ENCODE peak calls at places on chromosome 4, in five cellular contexts. H, E, T, K and L are unnamed samples.

GRCh38 chr4:66178901-66179300 is 508.6 kb upstream of the EPHA5 start:
- DNase-seq in E (peak), H (no peak), K (no peak), T (peak), L (no peak)

GRCh38 chr4:169335331-169335730 is 64.6 kb upstream of the SH3RF1 start:
- DNase-seq in K (no peak), T (peak), H (no peak), E (no peak), L (no peak)

GRCh38 chr4:30839583-30840520 is 119.7 kb downstream of the PCDH7 start:
- DNase-seq in T (peak), K (no peak), H (no peak), E (peak), L (no peak)

GRCh38 chr4:54998991-54999390 is 126.4 kb downstream of the KDR start:
- DNase-seq in E (no peak), H (no peak), K (no peak), T (peak), L (no peak)

GRCh38 chr4:108846568-108846967 is 83.7 kb upstream of the ETNPPL start:
- DNase-seq in T (no peak), H (no peak), K (no peak), E (no peak), L (no peak)

GRCh38 chr4:8038083-8038482 is 98.4 kb upstream of the AFAP1 start:
- DNase-seq in T (no peak), K (no peak), H (no peak), E (no peak), L (no peak)

GRCh38 chr4:173264245-173264959 is 69.8 kb downstream of the HMGB2 start:
- DNase-seq in T (peak), H (peak), E (no peak), K (no peak), L (peak)

GRCh38 chr4:107850438-107850837 is 25.7 kb downstream of the SGMS2 start:
- DNase-seq in T (no peak), K (no peak), E (no peak), H (peak), L (no peak)

GRCh38 chr4:22508376-22508775 is 7.5 kb downstream of the ADGRA3 start:
- DNase-seq in H (no peak), T (no peak), K (no peak), E (no peak), L (no peak)

GRCh38 chr4:7397206-7398103 is 37.3 kb downstream of the PSAPL1 start:
- DNase-seq in T (no peak), K (no peak), H (no peak), E (no peak), L (no peak)

GRCh38 chr4:27791640-27792039 is 931.0 kb downstream of the STIM2 start:
- DNase-seq in E (no peak), T (peak), H (no peak), K (no peak), L (no peak)

GRCh38 chr4:53010320-53010719 is 148.2 kb downstream of the RASL11B start:
- DNase-seq in K (no peak), E (no peak), T (peak), H (no peak), L (no peak)

GRCh38 chr4:80500593-80500992 is 165.1 kb downstream of the CFAP299 start:
- DNase-seq in T (peak), K (no peak), E (no peak), H (no peak), L (no peak)

GRCh38 chr4:82811392-82811791 is 12.8 kb upstream of the SCD5 start:
- DNase-seq in K (no peak), E (no peak), T (no peak), H (no peak), L (no peak)

GRCh38 chr4:36277533-36277932 is 3.9 kb upstream of the DTHD1 start:
- DNase-seq in K (no peak), H (no peak), T (no peak), E (no peak), L (no peak)

GRCh38 chr4:148634476-148634875 is 192.3 kb upstream of the NR3C2 start:
- DNase-seq in K (no peak), T (no peak), E (no peak), H (no peak), L (no peak)

GRCh38 chr4:67275179-67275750 is 270.0 kb downstream of the CENPC start:
- DNase-seq in H (no peak), E (no peak), K (no peak), T (no peak), L (no peak)

GRCh38 chr4:72909461-72909860 is 160.1 kb downstream of the COX18 start:
- DNase-seq in T (no peak), H (peak), K (no peak), E (no peak), L (no peak)

GRCh38 chr4:129213692-129214091 is 117.7 kb downstream of the C4orf33 start:
- DNase-seq in T (no peak), K (no peak), H (no peak), E (no peak), L (no peak)

GRCh38 chr4:140099993-140100392 is 54.0 kb downstream of the MAML3 start:
- DNase-seq in E (no peak), K (no peak), T (no peak), H (no peak), L (no peak)

GRCh38 chr4:26441110-26441509 is 49.2 kb downstream of the CCKAR start:
- DNase-seq in H (no peak), T (peak), K (no peak), E (peak), L (no peak)

GRCh38 chr4:44629280-44629866 is 22.1 kb downstream of the YIPF7 start:
- DNase-seq in E (peak), T (peak), K (no peak), H (peak), L (peak)

GRCh38 chr4:67658302-67658701 is 42.7 kb downstream of the UBA6 start:
- DNase-seq in E (no peak), K (no peak), H (no peak), T (no peak), L (no peak)

GRCh38 chr4:177127658-177128057 is 182.0 kb upstream of the NEIL3 start:
- DNase-seq in T (peak), K (no peak), H (no peak), E (no peak), L (no peak)

GRCh38 chr4:47031011-47031678 is at the start of gene GABRB1:
- DNase-seq in T (peak), H (peak), K (peak), E (peak), L (peak)

GRCh38 chr4:878796-879729 is 53.1 kb downstream of the GAK start:
- DNase-seq in E (no peak), T (no peak), H (no peak), K (no peak), L (no peak)

GRCh38 chr4:55318541-55319129 is 27.4 kb upstream of the SRD5A3 start:
- DNase-seq in H (no peak), T (no peak), K (no peak), E (no peak), L (no peak)

GRCh38 chr4:88225216-88226107 is 58.9 kb downstream of the PPM1K start:
- DNase-seq in H (no peak), K (no peak), T (peak), E (no peak), L (no peak)

GRCh38 chr4:82104578-82104977 is 269.2 kb downstream of the HNRNPD start:
- DNase-seq in E (no peak), T (no peak), K (no peak), H (no peak), L (no peak)

GRCh38 chr4:137309424-137309823 is 222.9 kb downstream of the PCDH18 start:
- DNase-seq in K (no peak), E (no peak), T (no peak), H (no peak), L (no peak)

GRCh38 chr4:147453561-147454141 is 27.2 kb upstream of the EDNRA start:
- DNase-seq in E (no peak), H (no peak), T (peak), K (no peak), L (no peak)

GRCh38 chr4:111506706-111507105 is 638.5 kb upstream of the FAM241A start:
- DNase-seq in H (no peak), K (no peak), E (no peak), T (peak), L (no peak)

GRCh38 chr4:124435276-124435675 is 277.3 kb downstream of the ANKRD50 start:
- DNase-seq in E (no peak), T (peak), H (no peak), K (no peak), L (no peak)

GRCh38 chr4:144291164-144291563 is 150.6 kb upstream of the GYPA start:
- DNase-seq in T (no peak), K (no peak), H (no peak), E (no peak), L (no peak)

GRCh38 chr4:144294211-144294610 is 153.7 kb upstream of the GYPA start:
- DNase-seq in E (no peak), T (no peak), K (no peak), H (no peak), L (no peak)

GRCh38 chr4:144283496-144283895 is 143.0 kb upstream of the GYPA start:
- DNase-seq in H (no peak), E (no peak), T (no peak), K (no peak), L (no peak)

GRCh38 chr4:144289687-144290433 is 149.3 kb upstream of the GYPA start:
- DNase-seq in T (peak), H (no peak), K (no peak), E (no peak), L (no peak)

GRCh38 chr4:144288011-144288903 is 147.7 kb upstream of the GYPA start:
- DNase-seq in T (no peak), K (no peak), E (no peak), H (no peak), L (peak)
- H3K4me3 ChIP-seq in T (no peak), K (no peak), E (no peak), H (no peak), L (no peak)

DNA sequence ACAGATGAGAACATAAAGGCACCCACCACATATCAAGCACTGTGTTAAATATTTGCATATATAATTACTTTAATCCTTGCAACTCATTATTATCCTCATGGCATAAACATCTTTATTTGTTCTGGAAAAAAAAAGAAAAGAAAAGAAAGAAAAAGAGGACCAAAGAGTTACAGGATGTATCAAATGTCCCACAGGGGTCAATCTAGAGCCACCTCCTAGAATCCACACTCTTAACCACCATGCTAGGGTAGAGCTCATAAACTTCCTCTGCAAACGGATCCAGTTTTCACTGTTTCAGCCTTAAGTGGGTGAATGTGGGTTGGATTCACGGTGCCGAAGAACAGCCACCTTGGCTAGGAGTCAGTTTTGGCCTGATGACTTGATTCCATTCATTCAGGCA is 171.1 kb upstream of the PPARGC1A start:
- DNase-seq in E (no peak), K (no peak), T (no peak), H (no peak), L (no peak)
- TF ChIP-seq CTCF in E (no peak), K (no peak), T (no peak), H (no peak), L (no peak)

DNA sequence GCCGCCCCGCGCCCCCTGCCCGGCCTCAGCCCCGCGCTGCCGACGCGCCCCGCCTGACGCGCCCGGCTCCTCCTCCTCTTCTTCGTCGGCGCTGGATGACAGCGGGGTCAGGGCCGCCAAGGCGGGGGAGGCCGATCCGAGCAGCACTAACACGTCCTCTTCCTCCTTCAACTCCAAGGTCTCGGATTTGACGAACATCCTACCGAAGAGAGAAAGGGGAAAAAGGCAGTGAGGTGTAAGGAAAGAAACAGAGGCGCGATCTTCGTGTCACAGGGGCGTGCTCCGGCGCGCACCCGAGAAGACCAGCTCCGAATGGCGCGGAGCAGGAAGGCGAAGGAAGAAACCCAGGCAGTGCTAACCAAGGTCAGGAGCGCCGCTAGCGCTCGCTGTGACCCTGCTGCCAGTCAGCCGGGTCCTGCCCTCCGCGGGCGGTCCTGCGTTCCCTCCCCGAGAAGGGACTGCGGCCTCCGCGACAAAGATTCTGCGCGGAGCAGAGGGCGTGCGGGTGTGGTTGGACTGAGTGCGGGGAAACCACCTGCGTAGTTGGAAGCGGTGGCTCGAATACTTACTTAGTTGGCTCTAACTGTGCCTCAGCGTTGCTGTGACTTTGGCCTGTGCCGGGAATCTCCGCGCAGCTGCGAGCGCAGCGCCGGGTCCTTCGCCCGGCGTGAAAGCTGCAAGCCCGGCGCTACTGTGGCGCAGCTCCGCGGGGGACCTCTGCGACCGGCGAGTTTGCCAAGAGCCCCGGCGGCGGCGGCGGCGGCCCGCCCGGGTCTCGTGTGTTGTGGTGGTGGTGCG is 503 bp downstream of the NEUROG2 start:
- DNase-seq in H (peak), E (no peak), K (no peak), T (peak), L (peak)
- H3K4me3 ChIP-seq in H (peak), E (peak), K (peak), T (peak), L (peak)

DNA sequence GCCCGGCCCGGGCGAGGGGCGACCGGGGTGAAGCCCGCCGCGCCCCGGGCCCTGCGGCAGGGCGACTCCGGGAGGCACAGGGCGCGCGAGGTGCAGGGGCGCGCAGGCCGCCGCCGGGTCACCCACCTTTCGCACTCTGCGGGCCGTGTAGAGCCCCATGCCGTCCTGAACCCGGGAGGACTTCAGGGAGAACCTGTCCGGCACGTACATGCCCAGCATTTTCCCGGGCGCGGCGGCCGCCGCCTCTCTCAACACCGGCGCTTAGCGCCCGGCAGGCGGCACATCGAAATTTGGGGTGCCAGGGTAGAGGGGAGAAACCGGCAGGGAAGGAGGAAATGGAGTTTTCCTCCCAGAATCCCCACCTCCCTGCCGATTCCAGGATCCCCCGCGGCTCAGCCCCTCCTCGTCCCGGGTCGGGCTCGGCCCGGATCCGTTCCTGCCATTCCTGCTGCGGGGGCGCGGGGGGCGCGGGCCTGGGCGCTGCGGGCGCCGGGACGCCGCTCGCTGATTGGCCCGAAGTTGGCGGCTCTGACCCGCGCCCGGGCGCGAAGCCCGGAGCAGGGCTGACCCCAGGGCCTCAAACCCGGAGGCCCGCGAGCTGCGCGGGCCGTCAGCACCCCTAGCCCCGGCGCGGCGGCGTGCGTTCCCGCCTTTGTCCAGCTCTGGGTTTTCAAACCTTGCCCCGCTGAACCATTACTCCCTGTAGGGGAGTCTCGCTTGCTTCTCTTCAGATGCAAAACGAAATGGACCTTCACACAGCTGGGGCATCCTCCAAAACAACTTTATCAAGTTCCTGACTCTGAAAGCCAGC is at the start of gene PRDM5:
- DNase-seq in T (peak), K (no peak), H (peak), E (no peak), L (no peak)
- TF ChIP-seq CTCF in T (peak), K (no peak), H (peak), E (peak), L (no peak)

DNA sequence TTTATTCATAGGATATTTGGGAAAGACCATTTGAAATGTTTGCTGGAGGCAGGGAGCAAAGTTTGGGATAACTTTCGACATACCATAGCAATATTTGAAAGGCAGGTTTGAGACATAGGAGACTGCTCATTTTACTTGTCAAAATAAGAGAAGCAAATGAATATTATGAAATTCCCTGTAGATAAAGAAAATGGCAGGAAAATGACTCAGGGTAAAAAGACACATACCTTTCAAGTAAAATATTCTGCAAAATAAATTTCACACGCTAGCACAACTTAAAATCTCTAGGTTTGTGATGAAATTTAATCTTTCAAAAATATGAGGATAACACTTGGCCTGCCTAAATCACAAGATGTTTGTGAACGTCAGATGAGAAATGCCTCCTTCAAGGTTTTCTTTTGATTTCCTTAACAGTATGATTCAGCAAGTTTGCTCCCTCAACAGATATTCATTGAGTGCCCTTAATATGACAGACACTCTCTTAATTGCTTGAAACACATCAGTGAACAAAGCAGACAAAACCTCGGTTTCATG is 6.6 kb downstream of the TMEM156 start:
- DNase-seq in E (no peak), H (no peak), K (no peak), T (peak), L (no peak)
- H3K4me3 ChIP-seq in E (no peak), H (no peak), K (no peak), T (peak), L (no peak)